ENCODE peak calls at places on chromosomes 7 and 10, in four cellular contexts. M, W, C and Q are unnamed samples.

GRCh38 chr10:62456611-62457101 is 82.5 kb downstream of the ZNF365 start:
- DNase-seq in W (no peak), C (no peak), M (no peak), Q (no peak)

GRCh38 chr7:66696774-66697191 is 43.8 kb upstream of the RABGEF1 start:
- DNase-seq in M (no peak), C (no peak), W (peak), Q (peak)

GRCh38 chr10:80518807-80519360 is 18.8 kb upstream of the SH2D4B start:
- DNase-seq in M (no peak), W (no peak), C (no peak), Q (no peak)

GRCh38 chr7:112205348-112206237 is 606 bp downstream of the DOCK4 start:
- DNase-seq in C (peak), W (peak), M (peak), Q (peak)

GRCh38 chr7:77563275-77563674 is 26.2 kb downstream of the PTPN12 start:
- DNase-seq in M (no peak), W (no peak), C (no peak), Q (no peak)

GRCh38 chr10:128576916-128577670 is 450.9 kb upstream of the MKI67 start:
- DNase-seq in W (no peak), C (no peak), M (no peak), Q (no peak)

GRCh38 chr10:43845121-43845520 is 196.4 kb upstream of the ZNF32 start:
- DNase-seq in M (no peak), C (no peak), W (no peak), Q (no peak)

GRCh38 chr7:17625038-17625437 is 315.3 kb downstream of the SNX13 start:
- DNase-seq in M (peak), W (no peak), C (no peak), Q (no peak)

GRCh38 chr10:5446390-5446926 is 34.1 kb downstream of the NET1 start:
- DNase-seq in W (no peak), M (peak), C (peak), Q (peak)

GRCh38 chr10:70137135-70137534 is 4.5 kb upstream of the AIFM2 start:
- DNase-seq in W (no peak), M (no peak), C (peak), Q (no peak)

GRCh38 chr10:47311900-47312662 is 10.2 kb upstream of the GDF2 start:
- DNase-seq in W (peak), M (peak), C (peak), Q (no peak)

GRCh38 chr7:102260856-102261255 is 25.8 kb upstream of the SH2B2 start:
- DNase-seq in C (peak), M (peak), W (no peak), Q (no peak)

GRCh38 chr10:74244097-74244685 is 93.2 kb downstream of the ADK start:
- DNase-seq in W (no peak), M (peak), C (no peak), Q (peak)

GRCh38 chr7:117118579-117119180 is 165.4 kb downstream of the ST7 start:
- DNase-seq in W (no peak), C (no peak), M (no peak), Q (no peak)

GRCh38 chr10:92486637-92487036 is 87.3 kb downstream of the IDE start:
- DNase-seq in C (no peak), M (peak), W (no peak), Q (no peak)